ENCODE peak calls at places on chromosome 1, in seven cellular contexts. One of them, this sample, is unnamed. For H3K36me3 and H3K4me1, the result is how much of the 10 kb centered on the place peaks cover.

GRCh38 chr1:47759581-47760247 is 237.5 kb downstream of the TRABD2B start:
- DNase-seq in left lung: no peak
- DNase-seq in prostate gland: no peak
- DNase-seq in tibial nerve: no peak
- DNase-seq in mesendoderm: no peak
- DNase-seq in mucosa of descending colon: no peak
- DNase-seq in cardiac muscle cell: no peak
- DNase-seq in this sample: peak

GRCh38 chr1:185229981-185230380 is 73.0 kb downstream of the SWT1 start:
- DNase-seq in left lung: no peak
- DNase-seq in prostate gland: no peak
- DNase-seq in tibial nerve: no peak
- DNase-seq in mesendoderm: no peak
- DNase-seq in mucosa of descending colon: no peak
- DNase-seq in cardiac muscle cell: no peak
- DNase-seq in this sample: no peak

GRCh38 chr1:162690672-162691434 is 58.6 kb downstream of the DDR2 start:
- DNase-seq in left lung: no peak
- DNase-seq in prostate gland: peak
- DNase-seq in tibial nerve: peak
- DNase-seq in mesendoderm: peak
- DNase-seq in mucosa of descending colon: no peak
- DNase-seq in cardiac muscle cell: peak
- DNase-seq in this sample: peak

GRCh38 chr1:176243746-176244145 is 36.7 kb upstream of the COP1 start:
- DNase-seq in left lung: no peak
- DNase-seq in prostate gland: no peak
- DNase-seq in tibial nerve: no peak
- DNase-seq in mesendoderm: no peak
- DNase-seq in mucosa of descending colon: no peak
- DNase-seq in cardiac muscle cell: no peak
- DNase-seq in this sample: no peak

GRCh38 chr1:62962794-62963776 is 179.2 kb downstream of the ATG4C start:
- DNase-seq in left lung: no peak
- DNase-seq in prostate gland: peak
- DNase-seq in tibial nerve: no peak
- DNase-seq in mesendoderm: peak
- DNase-seq in mucosa of descending colon: peak
- DNase-seq in cardiac muscle cell: peak
- DNase-seq in this sample: no peak

GRCh38 chr1:153728305-153729066 is 636 bp downstream of the INTS3 start:
- DNase-seq in left lung: peak
- DNase-seq in prostate gland: peak
- DNase-seq in tibial nerve: no peak
- DNase-seq in mesendoderm: peak
- DNase-seq in mucosa of descending colon: peak
- DNase-seq in cardiac muscle cell: peak
- DNase-seq in this sample: no peak

GRCh38 chr1:31627930-31628421 is 10.5 kb downstream of the HCRTR1 start:
- DNase-seq in left lung: peak
- DNase-seq in prostate gland: peak
- DNase-seq in tibial nerve: no peak
- DNase-seq in mesendoderm: no peak
- DNase-seq in mucosa of descending colon: no peak
- DNase-seq in cardiac muscle cell: peak
- DNase-seq in this sample: peak

GRCh38 chr1:27161594-27161993 is 6.7 kb upstream of the SLC9A1 start:
- DNase-seq in left lung: no peak
- DNase-seq in prostate gland: no peak
- DNase-seq in tibial nerve: no peak
- DNase-seq in mesendoderm: no peak
- DNase-seq in mucosa of descending colon: peak
- DNase-seq in cardiac muscle cell: no peak
- DNase-seq in this sample: no peak

GRCh38 chr1:64631346-64632052 is 113.4 kb upstream of the RAVER2 start:
- DNase-seq in left lung: no peak
- DNase-seq in prostate gland: no peak
- DNase-seq in tibial nerve: no peak
- DNase-seq in mesendoderm: no peak
- DNase-seq in mucosa of descending colon: no peak
- DNase-seq in cardiac muscle cell: no peak
- DNase-seq in this sample: no peak

GRCh38 chr1:94247146-94248094 is 10.0 kb upstream of the ARHGAP29 start:
- DNase-seq in left lung: peak
- DNase-seq in prostate gland: peak
- DNase-seq in tibial nerve: peak
- DNase-seq in mesendoderm: peak
- DNase-seq in mucosa of descending colon: peak
- DNase-seq in cardiac muscle cell: peak
- DNase-seq in this sample: peak

GRCh38 chr1:230103341-230104173 is 36.5 kb downstream of the GALNT2 start:
- DNase-seq in left lung: no peak
- DNase-seq in prostate gland: no peak
- DNase-seq in tibial nerve: no peak
- DNase-seq in mesendoderm: no peak
- DNase-seq in mucosa of descending colon: no peak
- DNase-seq in cardiac muscle cell: peak
- DNase-seq in this sample: no peak

DNA sequence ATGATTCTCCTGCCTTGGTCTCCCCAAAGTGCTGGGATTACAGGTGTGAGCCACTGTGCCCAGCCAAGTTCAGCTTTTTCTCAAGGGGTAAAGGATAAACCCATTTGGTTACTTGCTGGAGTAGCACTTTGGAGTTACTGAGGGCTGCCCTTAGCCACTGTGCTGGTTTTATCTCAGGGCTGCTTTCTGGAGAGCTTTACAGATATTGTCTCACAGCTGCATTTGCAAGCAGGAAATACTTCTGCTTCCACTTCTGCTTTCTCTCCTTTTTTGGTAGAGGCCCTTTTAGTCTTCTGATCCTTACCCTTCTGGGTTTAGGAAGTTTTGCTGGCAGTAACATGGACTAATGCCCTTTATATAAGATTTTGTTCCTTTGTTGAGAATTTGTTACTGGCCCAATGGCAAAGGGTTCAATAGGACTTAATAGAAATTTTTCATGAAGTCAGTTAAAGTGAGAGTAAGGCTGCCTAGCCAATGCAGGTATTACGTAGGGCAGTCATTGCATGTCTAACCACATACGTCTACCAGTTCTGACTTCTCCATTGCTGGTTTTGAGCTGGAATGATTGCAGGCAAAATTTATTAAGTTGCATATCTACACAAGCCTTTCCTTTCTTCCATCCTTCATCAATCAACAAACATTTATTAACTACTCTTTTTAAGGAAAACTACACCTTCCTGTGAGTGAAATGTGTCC is 24.4 kb downstream of the CAP1 start:
- DNase-seq in left lung: no peak
- DNase-seq in prostate gland: no peak
- DNase-seq in tibial nerve: no peak
- DNase-seq in mesendoderm: no peak
- DNase-seq in mucosa of descending colon: no peak
- DNase-seq in cardiac muscle cell: peak
- DNase-seq in this sample: no peak
- H3K36me3 ChIP-seq in left lung: half or more
- H3K36me3 ChIP-seq in prostate gland: under half
- H3K36me3 ChIP-seq in tibial nerve: under half
- H3K36me3 ChIP-seq in mesendoderm: under half
- H3K36me3 ChIP-seq in mucosa of descending colon: under half
- H3K36me3 ChIP-seq in cardiac muscle cell: half or more
- H3K36me3 ChIP-seq in this sample: under half

DNA sequence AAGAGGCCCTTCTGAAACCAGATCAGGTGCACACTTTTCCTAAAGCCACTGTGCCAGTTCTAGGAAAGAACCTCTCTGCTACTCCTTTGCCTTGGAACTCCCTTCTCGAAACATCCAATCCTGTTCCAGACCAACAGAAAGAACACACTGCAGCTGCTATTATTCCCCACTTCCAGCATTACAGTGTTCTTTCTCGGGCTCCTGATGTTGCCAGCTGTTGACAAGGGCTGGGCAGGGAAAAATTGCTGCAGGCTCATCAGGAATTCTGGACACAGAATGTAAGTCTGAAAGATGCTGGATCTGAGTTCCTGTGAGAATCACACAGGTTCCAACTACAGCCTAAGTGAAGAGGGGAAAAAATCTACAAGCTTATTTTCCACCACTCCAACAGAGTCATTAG is 8.1 kb upstream of the KIAA0040 start:
- DNase-seq in left lung: no peak
- DNase-seq in prostate gland: no peak
- DNase-seq in tibial nerve: no peak
- DNase-seq in mesendoderm: no peak
- DNase-seq in mucosa of descending colon: no peak
- DNase-seq in cardiac muscle cell: no peak
- DNase-seq in this sample: no peak
- H3K4me1 ChIP-seq in left lung: under half
- H3K4me1 ChIP-seq in prostate gland: under half
- H3K4me1 ChIP-seq in tibial nerve: under half
- H3K4me1 ChIP-seq in mesendoderm: under half
- H3K4me1 ChIP-seq in mucosa of descending colon: under half
- H3K4me1 ChIP-seq in cardiac muscle cell: under half
- H3K4me1 ChIP-seq in this sample: under half

GRCh38 chr1:3066826-3067225 is 2.2 kb upstream of the PRDM16 start:
- DNase-seq in left lung: peak
- DNase-seq in prostate gland: no peak
- DNase-seq in tibial nerve: no peak
- DNase-seq in mesendoderm: no peak
- DNase-seq in mucosa of descending colon: no peak
- DNase-seq in cardiac muscle cell: no peak
- DNase-seq in this sample: no peak

GRCh38 chr1:3068400-3069361 is at the start of gene PRDM16:
- DNase-seq in left lung: peak
- DNase-seq in prostate gland: peak
- DNase-seq in tibial nerve: no peak
- DNase-seq in mesendoderm: peak
- DNase-seq in mucosa of descending colon: peak
- DNase-seq in cardiac muscle cell: peak
- DNase-seq in this sample: no peak

GRCh38 chr1:3066250-3066711 is 2.7 kb upstream of the PRDM16 start:
- DNase-seq in left lung: peak
- DNase-seq in prostate gland: no peak
- DNase-seq in tibial nerve: no peak
- DNase-seq in mesendoderm: peak
- DNase-seq in mucosa of descending colon: peak
- DNase-seq in cardiac muscle cell: peak
- DNase-seq in this sample: no peak

GRCh38 chr1:3067301-3067670 is 1.7 kb upstream of the PRDM16 start:
- DNase-seq in left lung: peak
- DNase-seq in prostate gland: no peak
- DNase-seq in tibial nerve: no peak
- DNase-seq in mesendoderm: no peak
- DNase-seq in mucosa of descending colon: no peak
- DNase-seq in cardiac muscle cell: no peak
- DNase-seq in this sample: no peak

GRCh38 chr1:3067671-3068399 is 1.2 kb upstream of the PRDM16 start:
- DNase-seq in left lung: peak
- DNase-seq in prostate gland: no peak
- DNase-seq in tibial nerve: no peak
- DNase-seq in mesendoderm: no peak
- DNase-seq in mucosa of descending colon: no peak
- DNase-seq in cardiac muscle cell: no peak
- DNase-seq in this sample: no peak
- H3K4me3 ChIP-seq in left lung: peak
- H3K4me3 ChIP-seq in prostate gland: peak
- H3K4me3 ChIP-seq in tibial nerve: peak
- H3K4me3 ChIP-seq in mesendoderm: no peak
- H3K4me3 ChIP-seq in mucosa of descending colon: no peak
- H3K4me3 ChIP-seq in cardiac muscle cell: peak
- H3K4me3 ChIP-seq in this sample: peak

GRCh38 chr1:12302798-12303447 is 73.1 kb downstream of the VPS13D start:
- DNase-seq in left lung: no peak
- DNase-seq in prostate gland: no peak
- DNase-seq in tibial nerve: no peak
- DNase-seq in mesendoderm: no peak
- DNase-seq in mucosa of descending colon: no peak
- DNase-seq in cardiac muscle cell: peak
- DNase-seq in this sample: no peak

GRCh38 chr1:12305377-12305776 is 75.5 kb downstream of the VPS13D start:
- DNase-seq in left lung: no peak
- DNase-seq in prostate gland: no peak
- DNase-seq in tibial nerve: no peak
- DNase-seq in mesendoderm: no peak
- DNase-seq in mucosa of descending colon: no peak
- DNase-seq in cardiac muscle cell: peak
- DNase-seq in this sample: no peak

GRCh38 chr1:12296623-12297022 is 66.8 kb downstream of the VPS13D start:
- DNase-seq in left lung: no peak
- DNase-seq in prostate gland: no peak
- DNase-seq in tibial nerve: no peak
- DNase-seq in mesendoderm: no peak
- DNase-seq in mucosa of descending colon: no peak
- DNase-seq in cardiac muscle cell: peak
- DNase-seq in this sample: no peak

GRCh38 chr1:12300706-12301105 is 70.9 kb downstream of the VPS13D start:
- DNase-seq in left lung: no peak
- DNase-seq in prostate gland: no peak
- DNase-seq in tibial nerve: no peak
- DNase-seq in mesendoderm: no peak
- DNase-seq in mucosa of descending colon: no peak
- DNase-seq in cardiac muscle cell: no peak
- DNase-seq in this sample: no peak

GRCh38 chr1:12301518-12302237 is 71.8 kb downstream of the VPS13D start:
- DNase-seq in left lung: no peak
- DNase-seq in prostate gland: no peak
- DNase-seq in tibial nerve: no peak
- DNase-seq in mesendoderm: no peak
- DNase-seq in mucosa of descending colon: no peak
- DNase-seq in cardiac muscle cell: no peak
- DNase-seq in this sample: no peak
- H3K36me3 ChIP-seq in left lung: half or more
- H3K36me3 ChIP-seq in prostate gland: under half
- H3K36me3 ChIP-seq in tibial nerve: under half
- H3K36me3 ChIP-seq in mesendoderm: under half
- H3K36me3 ChIP-seq in mucosa of descending colon: under half
- H3K36me3 ChIP-seq in cardiac muscle cell: under half
- H3K36me3 ChIP-seq in this sample: under half

GRCh38 chr1:206560021-206560716 is 52.1 kb downstream of the EIF2D start:
- DNase-seq in left lung: no peak
- DNase-seq in prostate gland: no peak
- DNase-seq in tibial nerve: no peak
- DNase-seq in mesendoderm: no peak
- DNase-seq in mucosa of descending colon: no peak
- DNase-seq in cardiac muscle cell: peak
- DNase-seq in this sample: no peak
- H3K4me1 ChIP-seq in left lung: half or more
- H3K4me1 ChIP-seq in prostate gland: under half
- H3K4me1 ChIP-seq in tibial nerve: half or more
- H3K4me1 ChIP-seq in mesendoderm: under half
- H3K4me1 ChIP-seq in mucosa of descending colon: under half
- H3K4me1 ChIP-seq in cardiac muscle cell: half or more
- H3K4me1 ChIP-seq in this sample: under half

GRCh38 chr1:77945345-77945744 is 33.5 kb downstream of the FUBP1 start:
- DNase-seq in left lung: no peak
- DNase-seq in prostate gland: no peak
- DNase-seq in tibial nerve: no peak
- DNase-seq in mesendoderm: no peak
- DNase-seq in mucosa of descending colon: no peak
- DNase-seq in cardiac muscle cell: no peak
- DNase-seq in this sample: no peak
- H3K4me3 ChIP-seq in left lung: no peak
- H3K4me3 ChIP-seq in prostate gland: no peak
- H3K4me3 ChIP-seq in tibial nerve: no peak
- H3K4me3 ChIP-seq in mesendoderm: no peak
- H3K4me3 ChIP-seq in mucosa of descending colon: no peak
- H3K4me3 ChIP-seq in cardiac muscle cell: no peak
- H3K4me3 ChIP-seq in this sample: no peak

GRCh38 chr1:7972285-7972684 is 10.8 kb downstream of the PARK7 start:
- DNase-seq in left lung: no peak
- DNase-seq in prostate gland: no peak
- DNase-seq in tibial nerve: no peak
- DNase-seq in mesendoderm: no peak
- DNase-seq in mucosa of descending colon: no peak
- DNase-seq in cardiac muscle cell: no peak
- DNase-seq in this sample: no peak
- H3K36me3 ChIP-seq in left lung: half or more
- H3K36me3 ChIP-seq in prostate gland: under half
- H3K36me3 ChIP-seq in tibial nerve: under half
- H3K36me3 ChIP-seq in mesendoderm: under half
- H3K36me3 ChIP-seq in mucosa of descending colon: under half
- H3K36me3 ChIP-seq in cardiac muscle cell: under half
- H3K36me3 ChIP-seq in this sample: under half